ENCODE peak calls at places on chromosome 11, in eight cellular contexts. U is A549, S is MCF 10A, N is left lung, Q is Caco-2, O is nephron progenitor cell, C is pancreas, G is AG09309. E is an unnamed sample.
A peak's percentile ranks its signal among the peaks of the same experiment; 100 is the strongest.

GRCh38 chr11:26896716-26897115 is 97.2 kb upstream of the FIBIN start:
- DNase-seq in S (no peak), C (no peak), G (peak; percentile 29), N (no peak), O (no peak), Q (no peak), U (no peak), E (no peak)

GRCh38 chr11:71996946-71997345 is 1.8 kb upstream of the IL18BP start:
- DNase-seq in C (no peak), Q (no peak), U (no peak), S (no peak), O (no peak), N (peak; percentile 88), G (no peak), E (no peak)

GRCh38 chr11:1705121-1706052 is 8.4 kb downstream of the KRTAP5-6 start:
- DNase-seq in Q (peak; percentile 32), U (no peak), G (no peak), C (no peak), N (no peak), O (no peak), S (no peak), E (no peak)

GRCh38 chr11:1639102-1639620 is 9.6 kb downstream of the KRTAP5-5 start:
- DNase-seq in C (no peak), Q (no peak), U (no peak), G (no peak), N (no peak), O (no peak), S (no peak), E (no peak)

GRCh38 chr11:9056467-9056866 is 34.9 kb downstream of the SCUBE2 start:
- DNase-seq in S (no peak), O (no peak), C (no peak), U (no peak), G (no peak), Q (no peak), N (no peak), E (no peak)

GRCh38 chr11:134050541-134051383 is 18.1 kb upstream of the JAM3 start:
- DNase-seq in N (peak; percentile 64), S (peak; percentile 68), U (peak; percentile 55), O (peak; percentile 87), Q (peak; percentile 86), G (no peak), C (peak; percentile 83), E (peak; percentile 66)

GRCh38 chr11:43919852-43920597 is 22.4 kb upstream of the C11orf96 start:
- DNase-seq in N (no peak), G (no peak), U (no peak), O (no peak), S (no peak), Q (no peak), C (no peak), E (no peak)

GRCh38 chr11:72760543-72761400 is 8.6 kb upstream of the ARAP1 start:
- DNase-seq in C (no peak), O (no peak), U (no peak), G (no peak), Q (no peak), N (no peak), S (no peak), E (no peak)

GRCh38 chr11:78399136-78399535 is 18.5 kb downstream of the GAB2 start:
- DNase-seq in S (no peak), G (no peak), U (no peak), Q (no peak), C (no peak), O (no peak), N (no peak), E (no peak)

GRCh38 chr11:70378506-70379134 is 19.7 kb upstream of the CTTN start:
- DNase-seq in S (no peak), U (no peak), O (no peak), G (no peak), Q (no peak), N (no peak), C (no peak), E (no peak)

GRCh38 chr11:80084614-80085013 is 643.8 kb upstream of the TENM4 start:
- DNase-seq in Q (no peak), C (no peak), O (no peak), U (no peak), S (no peak), N (no peak), G (no peak), E (no peak)

GRCh38 chr11:107576497-107577086 is 11.1 kb upstream of the ALKBH8 start:
- DNase-seq in C (no peak), S (peak; percentile 58), G (no peak), O (peak; percentile 59), Q (peak; percentile 72), U (peak; percentile 36), N (no peak), E (no peak)

GRCh38 chr11:103964390-103964789 is 72.0 kb upstream of the DDI1 start:
- DNase-seq in C (no peak), S (no peak), G (no peak), O (no peak), U (no peak), Q (no peak), N (no peak), E (no peak)

GRCh38 chr11:103175461-103176129 is 66.4 kb downstream of the DYNC2H1 start:
- DNase-seq in U (no peak), O (no peak), Q (no peak), S (no peak), N (no peak), C (no peak), G (no peak), E (no peak)

GRCh38 chr11:75869661-75870455 is 54.8 kb downstream of the UVRAG start:
- DNase-seq in C (no peak), U (no peak), Q (no peak), S (no peak), O (no peak), N (no peak), G (no peak), E (no peak)

GRCh38 chr11:94650756-94651155 is 83.6 kb downstream of the PIWIL4 start:
- DNase-seq in G (peak; percentile 83), S (peak; percentile 25), U (no peak), Q (no peak), C (no peak), O (no peak), N (peak; percentile 49), E (no peak)

GRCh38 chr11:111565111-111565720 is 24.7 kb downstream of the LAYN start:
- DNase-seq in G (no peak), N (no peak), Q (peak; percentile 86), S (peak; percentile 75), C (peak; percentile 58), O (peak; percentile 68), U (peak; percentile 43), E (no peak)

GRCh38 chr11:39412117-39412516 is 2047.3 kb downstream of the LRRC4C start:
- DNase-seq in S (no peak), G (no peak), O (no peak), N (no peak), U (no peak), Q (no peak), C (no peak), E (no peak)

GRCh38 chr11:61496602-61497400 is 11.7 kb upstream of the LRRC10B start:
- DNase-seq in Q (no peak), C (no peak), O (no peak), G (no peak), N (no peak), S (no peak), U (no peak), E (no peak)

GRCh38 chr11:33545941-33546340 is 154.7 kb downstream of the C11orf91 start:
- DNase-seq in N (no peak), C (no peak), G (no peak), O (no peak), S (no peak), Q (no peak), U (no peak), E (no peak)

GRCh38 chr11:116851631-116852030 is 14.2 kb upstream of the APOA1 start:
- DNase-seq in U (no peak), N (no peak), O (no peak), G (no peak), Q (no peak), S (no peak), C (no peak), E (no peak)

GRCh38 chr11:27233654-27234042 is 129.4 kb downstream of the CCDC34 start:
- DNase-seq in U (no peak), S (no peak), Q (no peak), O (no peak), N (no peak), G (no peak), C (no peak), E (peak; percentile 15)

DNA sequence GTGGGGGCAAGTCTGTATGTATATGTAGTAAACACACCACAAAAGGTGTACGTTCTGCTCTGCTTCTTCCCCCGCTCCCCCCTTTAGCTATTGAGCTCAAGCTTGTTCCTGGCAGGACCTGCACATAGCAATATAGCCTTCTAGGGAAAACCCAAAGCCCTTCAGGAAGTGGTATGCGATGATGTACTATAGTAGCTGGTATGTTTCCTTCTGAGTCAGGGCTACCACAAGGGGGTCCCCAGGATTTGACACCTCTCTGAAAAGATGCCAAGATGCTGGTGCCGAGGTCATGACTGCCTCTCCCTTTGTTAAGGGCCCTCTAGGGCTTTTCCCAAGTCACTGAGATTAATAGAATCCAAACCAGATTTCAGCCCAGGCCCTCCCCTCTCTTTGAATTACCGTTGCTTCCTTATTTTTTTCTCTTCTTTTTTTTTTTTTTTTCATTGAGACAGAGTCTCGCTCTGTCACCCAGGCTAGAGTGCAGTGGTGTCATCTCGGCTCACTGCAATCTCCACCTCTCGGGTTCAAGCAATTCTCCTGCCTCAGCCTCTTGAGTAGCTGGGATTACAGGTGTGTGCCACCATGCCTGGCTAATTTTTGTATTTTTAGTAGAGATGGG is 268.4 kb downstream of the ETS1 start:
- DNase-seq in G (no peak), S (no peak), O (no peak), Q (no peak), C (no peak), U (no peak), N (no peak), E (peak; percentile 37)
- TF ChIP-seq CTCF in G (no peak), S (no peak), O (no peak), Q (peak; percentile 1), C (no peak), U (no peak), N (no peak), E (no peak)

DNA sequence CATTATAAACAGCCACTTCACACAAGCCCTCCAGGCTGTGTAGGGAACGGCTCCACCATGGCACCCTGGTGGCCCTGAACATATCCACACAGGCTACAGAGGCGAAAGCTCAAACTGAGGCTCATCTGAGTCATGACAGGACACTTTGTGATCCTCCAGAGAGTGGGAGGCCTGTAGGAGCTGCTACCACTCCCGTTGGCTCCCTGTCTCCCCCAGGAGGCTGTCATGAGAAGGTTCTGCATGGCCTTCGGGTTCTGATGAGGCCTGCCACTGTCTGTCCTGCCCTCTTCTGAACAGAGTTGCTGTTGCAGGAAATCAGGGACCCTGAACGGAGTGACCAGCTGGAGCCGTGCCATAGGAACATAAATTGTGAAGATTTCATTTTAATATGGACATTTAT is 23.8 kb upstream of the ALDH3B2 start:
- DNase-seq in S (peak; percentile 39), O (no peak), C (no peak), G (no peak), N (no peak), U (peak; percentile 34), Q (no peak), E (no peak)
- TF ChIP-seq CTCF in S (no peak), O (no peak), C (no peak), G (peak; percentile 28), N (no peak), U (no peak), Q (no peak), E (no peak)

GRCh38 chr11:126969865-126970479 is 30.6 kb downstream of the KIRREL3 start:
- DNase-seq in O (peak; percentile 18), U (no peak), S (peak; percentile 10), Q (peak; percentile 28), N (no peak), G (no peak), C (no peak), E (no peak)
- TF ChIP-seq CTCF in O (peak; percentile 66), U (peak; percentile 31), S (peak; percentile 14), Q (peak; percentile 61), N (peak; percentile 49), G (peak; percentile 88), C (peak; percentile 35), E (no peak)

GRCh38 chr11:36069576-36070214 is 125.8 kb downstream of the LDLRAD3 start:
- DNase-seq in N (no peak), Q (peak; percentile 14), S (no peak), O (peak; percentile 17), G (no peak), C (no peak), U (no peak), E (no peak)
- TF ChIP-seq CTCF in N (no peak), Q (peak; percentile 24), S (no peak), O (peak; percentile 38), G (no peak), C (no peak), U (no peak), E (no peak)

E was measured in activated B cell treated with CpG ODN at 0.5 μM for 24 hours.